ENCODE peak calls at places on chromosomes 11 and 22, in ten cellular contexts. One of them, this sample, is unnamed.

GRCh38 chr11:6992457-6993431 is 27.4 kb downstream of the ZNF214 start:
- DNase-seq in adrenal gland: no peak
- DNase-seq in testis: no peak
- DNase-seq in IMR-90: peak
- DNase-seq in A549: no peak
- DNase-seq in heart left ventricle: no peak
- DNase-seq in Peyer's patch: no peak
- DNase-seq in stomach: no peak
- DNase-seq in transverse colon: no peak
- DNase-seq in gastrocnemius medialis: peak
- DNase-seq in this sample: no peak

GRCh38 chr11:4539603-4540219 is 5.3 kb upstream of the OR52M1 start:
- DNase-seq in adrenal gland: peak
- DNase-seq in testis: peak
- DNase-seq in IMR-90: peak
- DNase-seq in A549: peak
- DNase-seq in heart left ventricle: peak
- DNase-seq in Peyer's patch: peak
- DNase-seq in stomach: peak
- DNase-seq in transverse colon: peak
- DNase-seq in gastrocnemius medialis: no peak
- DNase-seq in this sample: no peak

GRCh38 chr11:17696741-17697140 is 22.6 kb upstream of the MYOD1 start:
- DNase-seq in adrenal gland: no peak
- DNase-seq in testis: no peak
- DNase-seq in IMR-90: no peak
- DNase-seq in A549: no peak
- DNase-seq in heart left ventricle: no peak
- DNase-seq in Peyer's patch: no peak
- DNase-seq in stomach: no peak
- DNase-seq in transverse colon: no peak
- DNase-seq in gastrocnemius medialis: no peak
- DNase-seq in this sample: no peak

GRCh38 chr11:62402226-62402625 is 16.6 kb upstream of the SCGB1A1 start:
- DNase-seq in adrenal gland: peak
- DNase-seq in testis: peak
- DNase-seq in IMR-90: no peak
- DNase-seq in A549: no peak
- DNase-seq in heart left ventricle: peak
- DNase-seq in Peyer's patch: peak
- DNase-seq in stomach: peak
- DNase-seq in transverse colon: peak
- DNase-seq in gastrocnemius medialis: no peak
- DNase-seq in this sample: no peak

GRCh38 chr11:107785401-107785800 is 73.2 kb downstream of the SLC35F2 start:
- DNase-seq in adrenal gland: no peak
- DNase-seq in testis: no peak
- DNase-seq in IMR-90: peak
- DNase-seq in A549: no peak
- DNase-seq in heart left ventricle: no peak
- DNase-seq in Peyer's patch: no peak
- DNase-seq in stomach: no peak
- DNase-seq in transverse colon: no peak
- DNase-seq in gastrocnemius medialis: no peak
- DNase-seq in this sample: no peak

GRCh38 chr11:57406337-57406904 is 16.0 kb upstream of the PRG2 start:
- DNase-seq in adrenal gland: no peak
- DNase-seq in testis: no peak
- DNase-seq in IMR-90: peak
- DNase-seq in A549: no peak
- DNase-seq in heart left ventricle: peak
- DNase-seq in Peyer's patch: no peak
- DNase-seq in stomach: no peak
- DNase-seq in transverse colon: no peak
- DNase-seq in gastrocnemius medialis: no peak
- DNase-seq in this sample: no peak

GRCh38 chr11:20610825-20611224 is 11.4 kb downstream of the SLC6A5 start:
- DNase-seq in adrenal gland: no peak
- DNase-seq in testis: no peak
- DNase-seq in IMR-90: no peak
- DNase-seq in A549: no peak
- DNase-seq in heart left ventricle: no peak
- DNase-seq in Peyer's patch: no peak
- DNase-seq in stomach: no peak
- DNase-seq in transverse colon: no peak
- DNase-seq in gastrocnemius medialis: no peak
- DNase-seq in this sample: no peak

GRCh38 chr11:10379022-10379421 is 74.1 kb downstream of the ADM start:
- DNase-seq in adrenal gland: no peak
- DNase-seq in testis: no peak
- DNase-seq in IMR-90: peak
- DNase-seq in A549: no peak
- DNase-seq in heart left ventricle: no peak
- DNase-seq in Peyer's patch: no peak
- DNase-seq in stomach: no peak
- DNase-seq in transverse colon: no peak
- DNase-seq in gastrocnemius medialis: no peak
- DNase-seq in this sample: peak

GRCh38 chr11:126411971-126412381 is 56.5 kb downstream of the ST3GAL4 start:
- DNase-seq in adrenal gland: no peak
- DNase-seq in testis: peak
- DNase-seq in IMR-90: no peak
- DNase-seq in A549: no peak
- DNase-seq in heart left ventricle: peak
- DNase-seq in Peyer's patch: no peak
- DNase-seq in stomach: no peak
- DNase-seq in transverse colon: no peak
- DNase-seq in gastrocnemius medialis: no peak
- DNase-seq in this sample: no peak

GRCh38 chr11:44088377-44088776 is 7.1 kb upstream of the EXT2 start:
- DNase-seq in adrenal gland: no peak
- DNase-seq in testis: no peak
- DNase-seq in IMR-90: no peak
- DNase-seq in A549: no peak
- DNase-seq in heart left ventricle: no peak
- DNase-seq in Peyer's patch: no peak
- DNase-seq in stomach: no peak
- DNase-seq in transverse colon: no peak
- DNase-seq in gastrocnemius medialis: no peak
- DNase-seq in this sample: no peak

GRCh38 chr22:41919357-41920224 is 4.7 kb upstream of the SHISA8 start:
- DNase-seq in adrenal gland: peak
- DNase-seq in testis: peak
- DNase-seq in IMR-90: peak
- DNase-seq in A549: no peak
- DNase-seq in heart left ventricle: peak
- DNase-seq in Peyer's patch: peak
- DNase-seq in stomach: peak
- DNase-seq in transverse colon: peak
- DNase-seq in gastrocnemius medialis: no peak
- DNase-seq in this sample: no peak

GRCh38 chr11:66845876-66846212 is 2.6 kb downstream of the RCE1 start:
- DNase-seq in adrenal gland: peak
- DNase-seq in testis: peak
- DNase-seq in IMR-90: no peak
- DNase-seq in A549: no peak
- DNase-seq in heart left ventricle: no peak
- DNase-seq in Peyer's patch: no peak
- DNase-seq in stomach: peak
- DNase-seq in transverse colon: no peak
- DNase-seq in gastrocnemius medialis: no peak
- DNase-seq in this sample: no peak

GRCh38 chr11:8699903-8700302 is 17.3 kb downstream of the RPL27A start:
- DNase-seq in adrenal gland: no peak
- DNase-seq in testis: peak
- DNase-seq in IMR-90: peak
- DNase-seq in A549: no peak
- DNase-seq in heart left ventricle: no peak
- DNase-seq in Peyer's patch: no peak
- DNase-seq in stomach: no peak
- DNase-seq in transverse colon: peak
- DNase-seq in gastrocnemius medialis: no peak
- DNase-seq in this sample: no peak

DNA sequence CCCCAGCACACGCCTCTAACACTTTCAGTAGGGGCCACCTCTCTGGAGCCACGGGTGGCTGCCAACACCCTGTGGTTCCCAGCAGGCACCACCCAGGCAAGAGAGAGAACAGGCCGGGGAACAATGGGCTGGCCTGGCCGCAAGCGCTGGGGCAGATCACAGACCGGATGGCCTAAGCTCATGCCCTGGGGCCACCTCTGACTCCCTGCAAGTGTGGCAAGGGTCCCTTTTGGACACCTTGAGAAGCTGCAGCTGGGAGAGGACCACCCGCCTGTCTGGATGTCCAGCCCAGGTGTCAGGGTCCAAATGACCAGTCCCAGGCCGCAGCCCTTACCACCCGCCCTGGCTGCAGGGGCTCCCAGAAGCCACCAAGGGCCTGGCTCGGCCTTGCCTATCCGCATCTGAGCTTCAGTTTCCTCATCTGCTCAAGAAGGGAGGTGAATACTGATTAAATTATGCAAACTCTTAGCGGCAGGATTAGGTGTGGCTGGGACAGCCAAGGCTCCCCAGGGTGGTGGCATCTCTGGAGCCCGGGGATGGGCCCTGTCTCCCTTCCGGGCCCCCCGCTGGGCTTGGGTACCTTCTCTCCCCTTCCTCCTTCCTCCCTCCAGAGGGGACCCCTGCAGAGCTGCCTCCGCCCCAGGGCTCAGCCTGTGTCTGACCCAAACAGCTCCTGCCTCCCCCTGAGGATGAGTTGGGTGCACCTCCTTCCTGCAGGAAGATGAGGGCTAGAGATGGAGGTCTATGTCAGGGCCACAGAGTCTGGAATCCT is 785 bp upstream of the SUSD2 start:
- DNase-seq in adrenal gland: no peak
- DNase-seq in testis: no peak
- DNase-seq in IMR-90: no peak
- DNase-seq in A549: no peak
- DNase-seq in heart left ventricle: no peak
- DNase-seq in Peyer's patch: no peak
- DNase-seq in stomach: no peak
- DNase-seq in transverse colon: no peak
- DNase-seq in gastrocnemius medialis: no peak
- DNase-seq in this sample: no peak
- H3K27ac ChIP-seq in adrenal gland: no peak
- H3K27ac ChIP-seq in testis: no peak
- H3K27ac ChIP-seq in IMR-90: no peak
- H3K27ac ChIP-seq in A549: peak
- H3K27ac ChIP-seq in heart left ventricle: peak
- H3K27ac ChIP-seq in Peyer's patch: no peak
- H3K27ac ChIP-seq in stomach: peak
- H3K27ac ChIP-seq in transverse colon: peak
- H3K27ac ChIP-seq in gastrocnemius medialis: no peak
- H3K27ac ChIP-seq in this sample: peak

DNA sequence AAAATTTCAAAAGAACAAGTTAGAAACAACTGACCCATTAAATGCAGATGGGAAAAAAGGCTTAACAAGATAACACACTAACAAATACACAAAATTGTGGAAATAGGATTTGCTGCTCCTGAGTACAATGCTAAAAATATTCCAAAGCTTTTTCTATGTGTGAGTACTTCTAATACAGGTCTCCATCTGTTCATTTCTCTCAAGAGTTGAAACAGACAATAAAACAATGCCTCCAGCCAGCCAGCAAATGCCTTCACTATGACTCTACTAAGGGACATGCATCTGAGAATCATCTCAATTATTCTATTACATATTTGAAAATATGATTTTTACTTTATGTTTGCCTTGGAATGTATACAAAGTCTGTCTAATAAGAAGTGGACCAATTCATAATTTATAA is 119.0 kb downstream of the CADM1 start:
- DNase-seq in adrenal gland: no peak
- DNase-seq in testis: no peak
- DNase-seq in IMR-90: peak
- DNase-seq in A549: no peak
- DNase-seq in heart left ventricle: no peak
- DNase-seq in Peyer's patch: no peak
- DNase-seq in stomach: no peak
- DNase-seq in transverse colon: no peak
- DNase-seq in gastrocnemius medialis: no peak
- DNase-seq in this sample: no peak
- TF ChIP-seq POLR2A in adrenal gland: no peak
- TF ChIP-seq POLR2A in testis: no peak
- TF ChIP-seq POLR2A in IMR-90: no peak
- TF ChIP-seq POLR2A in A549: no peak
- TF ChIP-seq POLR2A in heart left ventricle: no peak
- TF ChIP-seq POLR2A in Peyer's patch: no peak
- TF ChIP-seq POLR2A in stomach: no peak
- TF ChIP-seq POLR2A in transverse colon: no peak
- TF ChIP-seq POLR2A in gastrocnemius medialis: no peak
- TF ChIP-seq POLR2A in this sample: no peak

DNA sequence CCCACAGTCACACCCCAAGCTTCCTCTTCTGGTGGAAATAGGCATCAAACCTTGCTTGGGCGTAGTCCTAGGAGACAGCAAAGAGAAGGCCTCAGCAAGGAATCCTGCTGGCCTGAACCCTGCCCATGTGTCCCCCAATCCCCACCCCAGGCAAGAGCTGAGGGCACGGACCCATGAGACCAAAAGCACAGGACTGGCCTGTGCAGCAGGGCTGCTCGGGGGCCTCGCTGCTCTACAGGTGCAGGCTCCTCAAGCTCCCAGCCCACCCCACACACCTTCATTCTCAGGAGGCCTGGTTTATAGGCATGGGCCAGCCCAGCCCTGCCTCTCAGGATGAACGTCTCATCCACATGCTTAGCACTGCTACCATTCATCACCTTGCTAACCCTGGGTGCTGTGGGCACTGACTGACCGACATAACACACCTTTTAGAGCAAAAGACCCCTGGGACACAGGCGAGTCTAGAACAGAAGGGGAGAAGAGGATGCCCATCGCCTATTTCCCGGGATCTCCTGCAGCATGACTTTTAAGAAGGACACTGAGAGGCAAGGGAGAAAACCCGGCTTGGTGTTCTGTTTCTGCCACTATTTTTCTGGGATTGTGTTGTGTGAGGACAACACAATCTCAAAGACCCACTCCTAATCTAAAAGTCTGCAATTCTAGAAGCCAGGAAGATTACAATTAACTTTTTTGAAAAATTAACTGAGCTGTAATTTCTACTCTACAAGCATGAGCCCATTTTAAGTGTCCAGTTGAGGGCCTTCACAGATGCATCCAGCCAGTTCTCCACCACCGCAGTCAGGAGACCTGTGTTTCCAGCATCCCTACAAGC is 15.4 kb downstream of the TCIRG1 start:
- DNase-seq in adrenal gland: no peak
- DNase-seq in testis: no peak
- DNase-seq in IMR-90: no peak
- DNase-seq in A549: no peak
- DNase-seq in heart left ventricle: no peak
- DNase-seq in Peyer's patch: no peak
- DNase-seq in stomach: no peak
- DNase-seq in transverse colon: no peak
- DNase-seq in gastrocnemius medialis: no peak
- DNase-seq in this sample: no peak
- H3K27ac ChIP-seq in adrenal gland: no peak
- H3K27ac ChIP-seq in testis: no peak
- H3K27ac ChIP-seq in IMR-90: no peak
- H3K27ac ChIP-seq in A549: no peak
- H3K27ac ChIP-seq in heart left ventricle: no peak
- H3K27ac ChIP-seq in Peyer's patch: no peak
- H3K27ac ChIP-seq in stomach: no peak
- H3K27ac ChIP-seq in transverse colon: no peak
- H3K27ac ChIP-seq in gastrocnemius medialis: no peak
- H3K27ac ChIP-seq in this sample: no peak

GRCh38 chr11:78416285-78417174 is 1.1 kb downstream of the GAB2 start:
- DNase-seq in adrenal gland: peak
- DNase-seq in testis: peak
- DNase-seq in IMR-90: peak
- DNase-seq in A549: peak
- DNase-seq in heart left ventricle: peak
- DNase-seq in Peyer's patch: peak
- DNase-seq in stomach: peak
- DNase-seq in transverse colon: peak
- DNase-seq in gastrocnemius medialis: peak
- DNase-seq in this sample: peak
- TF ChIP-seq POLR2A in adrenal gland: peak
- TF ChIP-seq POLR2A in testis: no peak
- TF ChIP-seq POLR2A in IMR-90: peak
- TF ChIP-seq POLR2A in A549: no peak
- TF ChIP-seq POLR2A in heart left ventricle: no peak
- TF ChIP-seq POLR2A in Peyer's patch: peak
- TF ChIP-seq POLR2A in stomach: no peak
- TF ChIP-seq POLR2A in transverse colon: peak
- TF ChIP-seq POLR2A in gastrocnemius medialis: peak
- TF ChIP-seq POLR2A in this sample: no peak